ENCODE peak calls at places on chromosomes 4 and X, in nine cellular contexts. Z is lower lobe of right lung; D is KG1; I is NCI-H1105; C is lung microvascular endothelial cell; N is Karpas-422; P is cardiac muscle cell; K is naive thymus-derived CD8-positive, alpha-beta T cell; S is NB4. E is an unnamed sample.

GRCh38 chr4:172858731-172859230 is 309.8 kb upstream of the GALNT7 start:
- DNase-seq in P (no peak), I (no peak), D (no peak), S (no peak), Z (no peak), C (no peak), K (no peak), N (no peak), E (no peak)

GRCh38 chr4:123673971-123674370 is 277.4 kb downstream of the SPRY1 start:
- DNase-seq in S (no peak), P (no peak), D (no peak), Z (no peak), N (no peak), K (no peak), C (no peak), I (no peak), E (no peak)

GRCh38 chrX:150446995-150447394 is 83.9 kb downstream of the MAMLD1 start:
- DNase-seq in S (no peak), D (no peak), I (no peak), K (no peak), Z (no peak), N (no peak), P (no peak), C (peak; percentile 3), E (no peak)

GRCh38 chr4:128427832-128428366 is 140.3 kb upstream of the PGRMC2 start:
- DNase-seq in S (peak; percentile 43), I (no peak), N (peak; percentile 91), C (peak; percentile 81), D (no peak), Z (peak; percentile 61), K (no peak), P (no peak), E (peak; percentile 59)

GRCh38 chr4:140888059-140888458 is 131.9 kb upstream of the TBC1D9 start:
- DNase-seq in C (no peak), N (no peak), D (no peak), S (no peak), K (no peak), P (no peak), I (no peak), Z (no peak), E (no peak)

GRCh38 chrX:31228415-31228832 is 156.6 kb upstream of the FTHL17 start:
- DNase-seq in I (no peak), N (no peak), Z (no peak), D (no peak), P (no peak), C (no peak), K (no peak), S (no peak), E (peak; percentile 30)

GRCh38 chr4:172772781-172773180 is 395.8 kb upstream of the GALNT7 start:
- DNase-seq in C (no peak), D (no peak), S (no peak), K (no peak), P (no peak), Z (no peak), N (no peak), I (no peak), E (no peak)

GRCh38 chr4:101393256-101393655 is 45.9 kb upstream of the PPP3CA start:
- DNase-seq in N (no peak), K (no peak), Z (no peak), P (no peak), D (no peak), S (no peak), C (peak; percentile 4), I (no peak), E (no peak)

GRCh38 chr4:135434936-135435335 is 1233.3 kb upstream of the PABPC4L start:
- DNase-seq in Z (no peak), C (no peak), P (no peak), I (no peak), N (no peak), D (no peak), S (no peak), K (no peak), E (no peak)

GRCh38 chr4:123398803-123399637 is 2.4 kb downstream of the SPRY1 start:
- DNase-seq in P (peak; percentile 71), C (peak; percentile 84), I (no peak), D (no peak), N (no peak), S (peak; percentile 86), K (peak; percentile 31), Z (peak; percentile 83), E (peak; percentile 54)

GRCh38 chrX:20654596-20655106 is 387.9 kb upstream of the RPS6KA3 start:
- DNase-seq in K (no peak), P (no peak), I (no peak), Z (no peak), C (no peak), S (no peak), N (no peak), D (no peak), E (no peak)

GRCh38 chrX:155768036-155768769 is 112.9 kb upstream of the VAMP7 start:
- DNase-seq in K (no peak), D (no peak), I (no peak), Z (peak; percentile 27), P (no peak), N (no peak), C (no peak), S (peak; percentile 1), E (no peak)

GRCh38 chr4:152935661-152936445 is at the start of gene FHDC1:
- DNase-seq in I (peak; percentile 57), K (no peak), D (no peak), C (no peak), S (peak; percentile 23), N (no peak), P (peak; percentile 69), Z (peak; percentile 90), E (peak; percentile 73)

GRCh38 chr4:7424553-7425111 is 10.1 kb downstream of the PSAPL1 start:
- DNase-seq in N (no peak), P (no peak), S (no peak), I (no peak), D (no peak), C (no peak), K (no peak), Z (peak; percentile 39), E (no peak)

GRCh38 chrX:132744470-132744869 is 214.0 kb downstream of the HS6ST2 start:
- DNase-seq in N (no peak), Z (no peak), I (no peak), P (no peak), K (no peak), C (no peak), S (no peak), D (no peak), E (no peak)

GRCh38 chrX:140292961-140293360 is 211.9 kb downstream of the SOX3 start:
- DNase-seq in Z (no peak), I (no peak), N (no peak), S (peak; percentile 1), P (no peak), D (no peak), K (no peak), C (no peak), E (no peak)

GRCh38 chrX:153639177-153640044 is 7.6 kb upstream of the DUSP9 start:
- DNase-seq in N (no peak), D (no peak), Z (no peak), K (no peak), I (no peak), S (no peak), C (no peak), P (no peak), E (no peak)

GRCh38 chrX:142977128-142977914 is 48.4 kb upstream of the SPANXN4 start:
- DNase-seq in K (no peak), N (no peak), C (no peak), I (no peak), P (no peak), S (peak; percentile 4), Z (no peak), D (no peak), E (no peak)

GRCh38 chr4:6263541-6264540 is 5.8 kb upstream of the WFS1 start:
- DNase-seq in N (peak; percentile 63), I (no peak), Z (peak; percentile 62), S (peak; percentile 46), D (no peak), K (no peak), C (peak; percentile 77), P (peak; percentile 70), E (peak; percentile 58)

GRCh38 chr4:168877779-168878491 is 132.1 kb downstream of the CBR4 start:
- DNase-seq in S (peak; percentile 45), D (no peak), P (no peak), C (peak; percentile 31), I (no peak), K (peak; percentile 15), N (peak; percentile 44), Z (peak; percentile 77), E (peak; percentile 17)

GRCh38 chr4:68175562-68176155 is 46.0 kb upstream of the TMPRSS11F start:
- DNase-seq in C (peak; percentile 60), P (peak; percentile 70), S (peak; percentile 65), I (peak; percentile 38), D (peak; percentile 35), Z (no peak), K (no peak), N (peak; percentile 88), E (peak; percentile 38)

GRCh38 chr4:73816814-73817213 is 19.7 kb upstream of the CXCL6 start:
- DNase-seq in D (no peak), K (no peak), C (peak; percentile 91), S (peak; percentile 29), P (no peak), N (no peak), I (no peak), Z (no peak), E (no peak)

GRCh38 chr4:177308842-177309524 is 691 bp upstream of the NEIL3 start:
- DNase-seq in S (peak; percentile 88), C (no peak), Z (no peak), P (no peak), N (no peak), I (no peak), K (no peak), D (no peak), E (no peak)

GRCh38 chrX:5907202-5907601 is 321.5 kb downstream of the NLGN4X start:
- DNase-seq in D (no peak), I (no peak), K (no peak), P (no peak), S (no peak), Z (no peak), N (no peak), C (no peak), E (no peak)

GRCh38 chrX:130771648-130772312 is 131.2 kb downstream of the ENOX2 start:
- DNase-seq in I (no peak), D (no peak), C (no peak), N (no peak), Z (no peak), S (no peak), K (no peak), P (no peak), E (no peak)

GRCh38 chrX:143788265-143788664 is 67.7 kb upstream of the SPANXN2 start:
- DNase-seq in P (peak; percentile 34), I (no peak), D (no peak), C (no peak), Z (no peak), S (peak; percentile 53), N (peak; percentile 76), K (no peak), E (no peak)

GRCh38 chrX:11414091-11414490 is 120.9 kb downstream of the AMELX start:
- DNase-seq in C (no peak), D (no peak), I (no peak), N (no peak), Z (no peak), K (no peak), P (no peak), S (no peak), E (no peak)

GRCh38 chrX:38438321-38438720 is 85.9 kb downstream of the OTC start:
- DNase-seq in S (peak; percentile 0), K (no peak), P (no peak), I (no peak), N (no peak), Z (no peak), C (no peak), D (no peak), E (no peak)

GRCh38 chr4:99201687-99202086 is 17.4 kb downstream of the ADH6 start:
- DNase-seq in I (no peak), Z (no peak), P (no peak), S (no peak), K (no peak), D (no peak), C (no peak), N (peak; percentile 47), E (no peak)

GRCh38 chrX:150329282-150329681 is 33.8 kb upstream of the MAMLD1 start:
- DNase-seq in N (no peak), S (no peak), D (no peak), K (no peak), I (no peak), Z (no peak), P (no peak), C (no peak), E (no peak)

GRCh38 chr4:56698329-56698728 is 17.2 kb upstream of the HOPX start:
- DNase-seq in P (peak; percentile 85), Z (peak; percentile 66), C (no peak), I (no peak), K (no peak), S (no peak), D (no peak), N (no peak), E (no peak)

E was measured in mucosa of gallbladder.